ENCODE peak calls at places on chromosomes 7 and 10, in ten cellular contexts. W is pancreas, Q is A673, X is tibial artery, F is PC-3, R is endodermal cell, L is dorsolateral prefrontal cortex, A is HCT116, M is cardiac fibroblast, V is GM23338. C is an unnamed sample.

GRCh38 chr7:85023066-85023687 is 163.7 kb downstream of the SEMA3D start:
- DNase-seq in W (peak), Q (peak), X (no peak), F (peak), R (peak), L (no peak), A (peak), M (peak), V (peak), C (no peak)

GRCh38 chr7:116529250-116529649 is 4.4 kb downstream of the CAV1 start:
- DNase-seq in W (no peak), Q (no peak), X (no peak), F (no peak), R (no peak), L (no peak), A (no peak), M (no peak), V (no peak), C (no peak)

GRCh38 chr10:133158756-133159610 is 1.0 kb upstream of the KNDC1 start:
- DNase-seq in W (peak), Q (peak), X (no peak), F (no peak), R (peak), L (peak), A (no peak), M (no peak), V (peak), C (no peak)

GRCh38 chr7:4722308-4722707 is 40.2 kb downstream of the FOXK1 start:
- DNase-seq in W (no peak), Q (no peak), X (no peak), F (no peak), R (no peak), L (no peak), A (no peak), M (no peak), V (no peak), C (no peak)

GRCh38 chr10:110203500-110204455 is 3.6 kb upstream of the MXI1 start:
- DNase-seq in W (no peak), Q (no peak), X (no peak), F (no peak), R (no peak), L (no peak), A (no peak), M (no peak), V (no peak), C (no peak)

GRCh38 chr7:151256410-151257045 is 8.0 kb upstream of the SMARCD3 start:
- DNase-seq in W (no peak), Q (no peak), X (no peak), F (no peak), R (no peak), L (peak), A (no peak), M (peak), V (no peak), C (no peak)

GRCh38 chr10:29588640-29589421 is 45.9 kb downstream of the SVIL start:
- DNase-seq in W (no peak), Q (peak), X (no peak), F (peak), R (peak), L (no peak), A (no peak), M (peak), V (peak), C (no peak)

GRCh38 chr7:11191574-11192220 is 218.0 kb downstream of the PHF14 start:
- DNase-seq in W (no peak), Q (no peak), X (no peak), F (no peak), R (peak), L (no peak), A (no peak), M (no peak), V (peak), C (no peak)

GRCh38 chr10:122068844-122069243 is 79.9 kb downstream of the TACC2 start:
- DNase-seq in W (no peak), Q (no peak), X (no peak), F (no peak), R (peak), L (no peak), A (no peak), M (no peak), V (no peak), C (no peak)

GRCh38 chr7:84123903-84124573 is 70.6 kb downstream of the SEMA3A start:
- DNase-seq in W (no peak), Q (no peak), X (no peak), F (peak), R (no peak), L (no peak), A (no peak), M (no peak), V (peak), C (no peak)

GRCh38 chr10:43945908-43946307 is 297.2 kb upstream of the ZNF32 start:
- DNase-seq in W (no peak), Q (no peak), X (no peak), F (no peak), R (no peak), L (no peak), A (no peak), M (no peak), V (no peak), C (no peak)

GRCh38 chr10:96402417-96403305 is 43.9 kb upstream of the OPALIN start:
- DNase-seq in W (no peak), Q (no peak), X (no peak), F (no peak), R (peak), L (no peak), A (no peak), M (no peak), V (peak), C (no peak)

GRCh38 chr7:157944734-157945291 is 608.0 kb downstream of the DNAJB6 start:
- DNase-seq in W (no peak), Q (no peak), X (no peak), F (no peak), R (peak), L (no peak), A (no peak), M (no peak), V (no peak), C (no peak)

GRCh38 chr7:30800785-30801252 is 29.6 kb downstream of the MINDY4 start:
- DNase-seq in W (peak), Q (peak), X (peak), F (peak), R (peak), L (no peak), A (peak), M (peak), V (peak), C (peak)

GRCh38 chr7:5232485-5232837 is 42.4 kb downstream of the WIPI2 start:
- DNase-seq in W (no peak), Q (no peak), X (no peak), F (no peak), R (no peak), L (no peak), A (no peak), M (no peak), V (no peak), C (no peak)

GRCh38 chr7:114715907-114716306 is 206.0 kb upstream of the MDFIC start:
- DNase-seq in W (no peak), Q (no peak), X (no peak), F (peak), R (no peak), L (no peak), A (no peak), M (peak), V (no peak), C (no peak)

GRCh38 chr7:110857106-110857505 is 233.8 kb upstream of the LRRN3 start:
- DNase-seq in W (no peak), Q (no peak), X (no peak), F (no peak), R (no peak), L (no peak), A (no peak), M (no peak), V (no peak), C (no peak)

GRCh38 chr7:90931996-90932912 is 332.0 kb upstream of the FZD1 start:
- DNase-seq in W (no peak), Q (no peak), X (no peak), F (no peak), R (no peak), L (no peak), A (no peak), M (no peak), V (no peak), C (peak)

GRCh38 chr10:36597921-36598320 is 527.5 kb upstream of the ANKRD30A start:
- DNase-seq in W (no peak), Q (no peak), X (no peak), F (peak), R (no peak), L (no peak), A (no peak), M (no peak), V (no peak), C (no peak)

GRCh38 chr7:142745091-142745635 is 4.1 kb upstream of the PRSS1 start:
- DNase-seq in W (peak), Q (no peak), X (no peak), F (peak), R (no peak), L (no peak), A (no peak), M (no peak), V (no peak), C (no peak)

GRCh38 chr10:17428616-17429097 is 25.7 kb downstream of the ST8SIA6 start:
- DNase-seq in W (no peak), Q (no peak), X (no peak), F (no peak), R (no peak), L (no peak), A (no peak), M (no peak), V (peak), C (no peak)

GRCh38 chr10:72388062-72388461 is 33.3 kb upstream of the DNAJB12 start:
- DNase-seq in W (no peak), Q (no peak), X (no peak), F (no peak), R (no peak), L (no peak), A (no peak), M (no peak), V (no peak), C (no peak)

GRCh38 chr7:139180700-139181311 is 50.2 kb upstream of the UBN2 start:
- DNase-seq in W (no peak), Q (peak), X (no peak), F (peak), R (no peak), L (no peak), A (no peak), M (peak), V (no peak), C (no peak)

GRCh38 chr10:22805304-22805703 is 90.9 kb upstream of the PIP4K2A start:
- DNase-seq in W (no peak), Q (no peak), X (peak), F (peak), R (no peak), L (peak), A (no peak), M (peak), V (no peak), C (no peak)

GRCh38 chr10:29658984-29659769 is 24.4 kb upstream of the SVIL start:
- DNase-seq in W (no peak), Q (peak), X (peak), F (peak), R (no peak), L (no peak), A (peak), M (peak), V (no peak), C (peak)

GRCh38 chr7:45451636-45452035 is 122.5 kb upstream of the ADCY1 start:
- DNase-seq in W (no peak), Q (no peak), X (no peak), F (peak), R (no peak), L (no peak), A (no peak), M (no peak), V (no peak), C (no peak)

GRCh38 chr7:77439572-77439971 is 23.4 kb upstream of the GSAP start:
- DNase-seq in W (no peak), Q (peak), X (peak), F (peak), R (no peak), L (peak), A (no peak), M (peak), V (peak), C (no peak)

GRCh38 chr7:131110294-131111080 is 217.2 kb upstream of the MKLN1 start:
- DNase-seq in W (no peak), Q (peak), X (peak), F (peak), R (peak), L (no peak), A (no peak), M (peak), V (peak), C (no peak)

GRCh38 chr7:52956379-52956915 is 79.0 kb upstream of the POM121L12 start:
- DNase-seq in W (no peak), Q (no peak), X (no peak), F (peak), R (no peak), L (no peak), A (no peak), M (no peak), V (peak), C (no peak)

GRCh38 chr10:92291921-92292860 is 1.2 kb downstream of the MARCHF5 start:
- DNase-seq in W (peak), Q (peak), X (peak), F (peak), R (peak), L (no peak), A (peak), M (peak), V (peak), C (peak)

DNA sequence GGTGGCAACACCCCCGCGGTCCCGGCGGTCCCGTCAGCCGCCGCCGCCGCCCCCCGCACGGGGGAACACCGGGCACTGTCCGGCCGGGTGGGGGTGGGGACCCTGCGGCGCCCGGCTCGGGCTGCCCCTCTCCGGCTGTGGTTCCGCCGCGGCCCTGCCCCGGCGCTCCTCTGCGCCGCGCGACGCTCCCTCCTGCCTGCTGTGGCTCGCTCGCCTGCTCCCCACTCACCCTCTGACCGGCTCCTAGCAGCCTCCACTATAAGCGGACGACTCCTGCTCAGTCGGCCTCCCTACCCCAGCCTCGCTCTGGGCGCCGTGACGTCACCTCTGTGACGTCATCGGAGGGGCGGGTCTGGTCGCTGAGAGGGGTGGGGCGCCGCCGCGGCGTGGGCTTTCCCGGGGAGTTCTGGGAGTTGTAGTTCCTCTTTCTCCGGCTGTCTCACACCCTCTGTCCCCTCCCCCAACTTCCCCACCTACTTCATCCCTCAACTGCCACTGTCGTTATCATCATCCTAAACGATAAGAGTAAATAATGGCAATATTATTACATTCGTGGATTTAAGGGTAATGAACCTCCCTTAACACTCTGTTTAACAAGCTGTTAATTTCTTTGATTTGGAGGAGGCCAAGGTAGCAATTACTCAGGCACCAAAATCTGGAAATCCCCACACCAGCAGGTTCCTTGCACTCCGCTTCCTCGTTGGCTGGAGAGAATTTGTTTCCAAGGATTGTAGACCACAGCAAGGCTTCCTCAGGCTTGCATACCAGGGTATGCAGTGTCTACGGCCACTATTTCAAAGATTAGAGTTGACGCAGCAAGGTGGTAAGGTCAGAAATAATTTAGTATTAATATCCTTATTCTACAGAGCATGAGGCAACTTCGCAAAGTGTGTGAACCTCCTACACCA is at the start of gene UBE2H:
- DNase-seq in W (peak), Q (peak), X (peak), F (peak), R (peak), L (peak), A (peak), M (peak), V (peak), C (peak)
- TF ChIP-seq CTCF in W (no peak), Q (no peak), X (no peak), F (no peak), R (no peak), L (no peak), A (no peak), M (no peak), V (no peak), C (no peak)

DNA sequence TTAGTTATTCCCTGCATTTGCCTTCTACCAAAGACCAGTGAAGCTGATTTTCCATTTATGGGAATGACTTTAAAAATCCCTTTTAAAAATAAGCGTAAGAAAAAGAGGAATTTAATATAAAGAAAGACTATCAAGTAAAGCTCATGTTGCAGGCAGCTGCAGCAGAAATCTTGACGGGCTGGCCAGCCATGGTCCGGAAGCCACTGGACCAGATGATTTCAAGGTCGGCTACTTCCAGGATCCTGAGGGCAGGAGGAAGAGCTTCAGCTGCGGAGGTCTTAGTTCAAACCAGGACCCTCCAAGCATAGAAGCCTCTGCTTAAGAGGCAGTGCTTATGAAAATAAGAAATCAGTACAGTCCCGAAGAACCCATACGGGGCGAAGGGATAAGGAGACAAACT is 220.2 kb upstream of the CELF2 start:
- DNase-seq in W (no peak), Q (no peak), X (no peak), F (no peak), R (peak), L (no peak), A (no peak), M (peak), V (peak), C (no peak)
- H3K4me3 ChIP-seq in W (no peak), Q (no peak), X (peak), F (no peak), R (no peak), L (peak), A (no peak), M (no peak), V (no peak), C (no peak)

DNA sequence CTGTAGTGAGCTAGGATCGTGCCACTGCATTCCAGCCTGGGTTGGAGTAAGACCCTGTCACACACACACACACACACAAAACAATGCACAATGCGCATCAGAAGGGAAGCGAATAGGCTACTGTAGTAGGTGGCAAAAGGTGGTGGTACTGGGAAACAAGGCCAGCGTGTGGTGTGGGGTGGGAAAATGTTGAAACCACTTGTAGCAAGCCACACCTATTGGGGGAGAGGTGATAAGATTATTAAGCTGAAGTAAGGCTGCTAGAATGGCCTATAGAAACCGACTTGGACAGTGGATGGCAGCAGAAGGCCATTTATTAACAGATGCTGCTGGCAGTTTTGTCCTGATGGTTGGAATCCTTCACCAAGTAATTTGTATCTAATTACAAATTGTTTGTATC is 7.2 kb upstream of the CHCHD1 start:
- DNase-seq in W (no peak), Q (no peak), X (no peak), F (peak), R (no peak), L (no peak), A (no peak), M (peak), V (no peak), C (no peak)
- TF ChIP-seq CTCF in W (no peak), Q (no peak), X (no peak), F (peak), R (no peak), L (no peak), A (peak), M (no peak), V (no peak), C (peak)

GRCh38 chr10:71159892-71160291 is 52.5 kb upstream of the UNC5B start:
- DNase-seq in W (no peak), Q (no peak), X (no peak), F (no peak), R (no peak), L (no peak), A (no peak), M (no peak), V (no peak), C (no peak)

GRCh38 chr10:71158251-71158650 is 54.1 kb upstream of the UNC5B start:
- DNase-seq in W (no peak), Q (no peak), X (no peak), F (no peak), R (no peak), L (no peak), A (no peak), M (no peak), V (no peak), C (no peak)

GRCh38 chr10:71157435-71157834 is 54.9 kb upstream of the UNC5B start:
- DNase-seq in W (no peak), Q (no peak), X (no peak), F (no peak), R (no peak), L (no peak), A (no peak), M (no peak), V (no peak), C (no peak)

GRCh38 chr10:71156436-71156835 is 55.9 kb upstream of the UNC5B start:
- DNase-seq in W (no peak), Q (no peak), X (no peak), F (no peak), R (no peak), L (no peak), A (no peak), M (peak), V (no peak), C (no peak)

GRCh38 chr10:71158902-71159301 is 53.5 kb upstream of the UNC5B start:
- DNase-seq in W (no peak), Q (no peak), X (no peak), F (no peak), R (no peak), L (no peak), A (no peak), M (no peak), V (no peak), C (no peak)
- H3K4me3 ChIP-seq in W (no peak), Q (no peak), X (no peak), F (no peak), R (no peak), L (no peak), A (no peak), M (no peak), V (no peak), C (no peak)